ENCODE peak calls at places on chromosomes 2 and 18, in ten cellular contexts. V is NCI-H1105; M is retina; Y is heart right ventricle; W is uterus; K is NCI-H1092 treated with DMSO at 0.1 percent for 48 hours; L is germinal center; R is activated T-helper 1 cell treated with Interleukin-2 at 50 U/mL for 16 hours; U is stimulated activated naive CD8-positive, alpha-beta T cell treated with anti-CD3 and anti-CD28 coated beads, Interleukin-15, Interleukin-2, amounts not matched to agents 100 U/mL and 50 U/mL, for 24 hours; T is stimulated activated CD8-positive, alpha-beta memory T cell treated with anti-CD3 and anti-CD28 coated beads, Interleukin-4, amount 100 ng/mL, for 1 hour. Z is an unnamed sample.

GRCh38 chr18:26768388-26768787 is 97.1 kb downstream of the AQP4 start:
- DNase-seq in V (no peak), M (peak), Y (no peak), W (no peak), K (no peak), L (no peak), R (no peak), U (no peak), T (no peak), Z (no peak)

GRCh38 chr18:2316082-2316481 is 255.2 kb downstream of the METTL4 start:
- DNase-seq in V (no peak), M (no peak), Y (no peak), W (no peak), K (no peak), L (no peak), R (no peak), U (no peak), T (no peak), Z (no peak)

GRCh38 chr18:79802298-79802697 is 4.6 kb downstream of the KCNG2 start:
- DNase-seq in V (no peak), M (no peak), Y (no peak), W (no peak), K (no peak), L (no peak), R (no peak), U (no peak), T (no peak), Z (no peak)

GRCh38 chr2:206774871-206775270 is 9.5 kb downstream of the FASTKD2 start:
- DNase-seq in V (no peak), M (no peak), Y (no peak), W (no peak), K (no peak), L (no peak), R (no peak), U (no peak), T (no peak), Z (no peak)

GRCh38 chr18:24083550-24083949 is 55.3 kb upstream of the CABYR start:
- DNase-seq in V (no peak), M (no peak), Y (no peak), W (no peak), K (no peak), L (no peak), R (no peak), U (no peak), T (no peak), Z (no peak)

GRCh38 chr2:173647681-173648350 is 293.1 kb downstream of the CDCA7 start:
- DNase-seq in V (no peak), M (peak), Y (no peak), W (no peak), K (no peak), L (no peak), R (no peak), U (no peak), T (no peak), Z (no peak)

GRCh38 chr18:533995-534601 is 33.6 kb upstream of the COLEC12 start:
- DNase-seq in V (no peak), M (no peak), Y (no peak), W (no peak), K (no peak), L (no peak), R (no peak), U (no peak), T (no peak), Z (no peak)

GRCh38 chr2:58127111-58127510 is 80.5 kb downstream of the VRK2 start:
- DNase-seq in V (no peak), M (no peak), Y (no peak), W (no peak), K (no peak), L (no peak), R (no peak), U (no peak), T (no peak), Z (no peak)

GRCh38 chr2:3769766-3770165 is 66.4 kb downstream of the DCDC2C start:
- DNase-seq in V (no peak), M (no peak), Y (no peak), W (no peak), K (no peak), L (no peak), R (no peak), U (no peak), T (no peak), Z (no peak)

GRCh38 chr2:50546790-50547189 is 485.1 kb downstream of the NRXN1 start:
- DNase-seq in V (peak), M (no peak), Y (no peak), W (no peak), K (no peak), L (no peak), R (no peak), U (no peak), T (no peak), Z (peak)

GRCh38 chr18:36298113-36298701 is 694 bp downstream of the FHOD3 start:
- DNase-seq in V (peak), M (peak), Y (no peak), W (no peak), K (peak), L (peak), R (no peak), U (peak), T (no peak), Z (no peak)

GRCh38 chr2:9775351-9775750 is 67.9 kb upstream of the TAF1B start:
- DNase-seq in V (no peak), M (no peak), Y (no peak), W (no peak), K (no peak), L (no peak), R (no peak), U (no peak), T (no peak), Z (no peak)

GRCh38 chr2:15316370-15316814 is 244.7 kb downstream of the NBAS start:
- DNase-seq in V (no peak), M (no peak), Y (no peak), W (no peak), K (no peak), L (no peak), R (no peak), U (peak), T (peak), Z (no peak)

GRCh38 chr2:100924520-100925451 is 77.3 kb upstream of the RPL31 start:
- DNase-seq in V (no peak), M (no peak), Y (peak), W (peak), K (no peak), L (no peak), R (peak), U (no peak), T (no peak), Z (no peak)

GRCh38 chr2:240269380-240269779 is 128.9 kb upstream of the OTOS start:
- DNase-seq in V (no peak), M (no peak), Y (no peak), W (no peak), K (no peak), L (no peak), R (no peak), U (no peak), T (no peak), Z (no peak)

GRCh38 chr2:50951416-50951815 is 80.5 kb downstream of the NRXN1 start:
- DNase-seq in V (no peak), M (no peak), Y (no peak), W (no peak), K (no peak), L (no peak), R (no peak), U (no peak), T (no peak), Z (no peak)

GRCh38 chr2:38697116-38697840 is 31.4 kb downstream of the GALM start:
- DNase-seq in V (no peak), M (no peak), Y (no peak), W (no peak), K (no peak), L (no peak), R (no peak), U (no peak), T (no peak), Z (no peak)

GRCh38 chr2:79994161-79994560 is 310.4 kb downstream of the LRRTM1 start:
- DNase-seq in V (no peak), M (no peak), Y (no peak), W (no peak), K (no peak), L (no peak), R (no peak), U (no peak), T (no peak), Z (no peak)

Z was measured in NCI-H1436 treated with DMSO at 0.1 percent for 48 hours.